ENCODE peak calls at places on chromosomes 2 and 18, in five cellular contexts. L, V, N, B and W are unnamed samples. For H3K4me1 and H3K27me3, the result is how much of the 10 kb centered on the place peaks cover.

GRCh38 chr2:153105829-153106578 is 372.6 kb downstream of the RPRM start:
- DNase-seq in L (no peak), V (no peak), N (no peak), B (peak), W (no peak)

GRCh38 chr2:100038019-100038418 is 104.4 kb downstream of the AFF3 start:
- DNase-seq in L (no peak), V (no peak), N (no peak), B (no peak), W (no peak)

GRCh38 chr2:235966396-235966795 is 201.8 kb downstream of the GBX2 start:
- DNase-seq in L (no peak), V (no peak), N (no peak), B (no peak), W (no peak)

GRCh38 chr2:11094021-11094810 is 61.1 kb upstream of the SLC66A3 start:
- DNase-seq in L (no peak), V (no peak), N (no peak), B (no peak), W (no peak)

GRCh38 chr18:75319905-75320304 is 107.6 kb downstream of the SMIM21 start:
- DNase-seq in L (no peak), V (no peak), N (no peak), B (no peak), W (no peak)

GRCh38 chr2:156930423-156930822 is 327.1 kb upstream of the GALNT5 start:
- DNase-seq in L (no peak), V (no peak), N (no peak), B (no peak), W (no peak)

GRCh38 chr18:79411614-79412526 is 16.1 kb downstream of the NFATC1 start:
- DNase-seq in L (no peak), V (no peak), N (no peak), B (no peak), W (no peak)

GRCh38 chr2:235180642-235181041 is 228.8 kb downstream of the SH3BP4 start:
- DNase-seq in L (no peak), V (no peak), N (no peak), B (no peak), W (no peak)

GRCh38 chr18:2108581-2108980 is 462.7 kb downstream of the METTL4 start:
- DNase-seq in L (no peak), V (no peak), N (no peak), B (no peak), W (no peak)

GRCh38 chr2:180196419-180196977 is 189.4 kb upstream of the CWC22 start:
- DNase-seq in L (no peak), V (no peak), N (no peak), B (peak), W (no peak)

GRCh38 chr2:20062615-20063545 is 11.5 kb upstream of the LAPTM4A start:
- DNase-seq in L (peak), V (no peak), N (no peak), B (peak), W (no peak)

GRCh38 chr2:120374821-120375220 is 28.9 kb downstream of the INHBB start:
- DNase-seq in L (no peak), V (no peak), N (no peak), B (no peak), W (peak)

GRCh38 chr2:15142069-15142689 is 419.0 kb downstream of the NBAS start:
- DNase-seq in L (peak), V (peak), N (no peak), B (no peak), W (peak)

GRCh38 chr2:127675335-127676261 is at the start of gene LIMS2:
- DNase-seq in L (peak), V (no peak), N (no peak), B (peak), W (no peak)

GRCh38 chr18:3717626-3718025 is 267.7 kb downstream of the TGIF1 start:
- DNase-seq in L (no peak), V (no peak), N (no peak), B (no peak), W (no peak)

DNA sequence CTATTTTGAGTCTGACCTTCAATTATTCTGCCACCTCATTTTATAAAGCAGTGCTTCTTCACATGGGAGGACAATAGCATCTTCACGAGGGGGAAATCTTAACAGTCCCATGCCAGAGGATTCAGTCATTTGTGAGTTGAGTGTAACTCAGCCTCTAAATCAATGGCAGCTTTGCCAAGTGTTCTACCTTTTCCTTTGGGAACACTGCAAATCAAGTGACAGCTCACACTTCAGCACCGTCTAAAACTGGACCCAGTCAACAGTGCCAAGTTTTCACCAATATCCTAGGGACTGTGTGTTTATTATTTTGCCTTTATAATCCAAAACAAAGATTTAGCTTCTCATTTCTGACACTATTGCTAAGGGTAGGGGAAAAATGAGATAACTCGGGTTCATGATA is 133.6 kb downstream of the FIGN start:
- DNase-seq in L (no peak), V (no peak), N (no peak), B (no peak), W (no peak)
- H3K4me1 ChIP-seq in L (under half), V (under half), N (under half), B (under half), W (under half)

DNA sequence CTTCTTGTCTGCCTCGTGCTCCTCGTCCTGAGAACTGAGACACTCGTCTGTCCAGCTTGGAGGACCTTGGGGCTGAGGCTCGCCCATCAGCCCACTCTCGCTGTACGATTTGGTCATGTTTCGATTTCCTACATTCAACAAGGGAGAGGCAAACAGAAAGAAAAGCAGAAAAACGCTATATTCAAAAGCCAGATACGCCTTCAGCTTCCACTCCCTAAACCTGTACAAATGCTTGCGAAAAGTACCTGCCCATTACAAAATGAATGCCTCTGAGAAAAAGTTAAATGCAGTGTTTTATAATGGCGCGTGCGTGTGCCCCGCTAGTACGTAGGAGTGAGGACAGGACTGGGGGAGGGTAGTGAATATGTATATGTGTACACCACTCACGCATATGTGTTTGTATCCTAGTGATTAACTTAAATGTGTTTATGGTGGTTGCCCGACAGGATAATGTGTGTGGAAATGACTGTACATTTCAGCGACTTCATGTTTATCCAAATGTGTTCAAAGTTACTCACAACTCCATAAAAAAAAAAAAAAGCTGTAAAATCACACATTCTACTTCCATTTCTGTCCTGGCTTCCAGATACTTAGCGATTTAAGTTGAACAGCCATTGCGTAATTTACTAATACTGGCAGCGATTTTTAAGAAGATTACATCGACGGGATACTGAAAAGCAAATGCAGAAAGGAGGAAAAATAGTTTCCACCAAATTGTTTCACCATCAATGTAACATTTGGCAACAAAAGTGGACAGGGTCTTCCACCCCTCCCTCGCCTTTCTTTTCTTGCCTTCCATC is 1.4 kb downstream of the NEUROD1 start:
- DNase-seq in L (no peak), V (no peak), N (no peak), B (no peak), W (no peak)
- H3K27me3 ChIP-seq in L (half or more), V (under half), N (half or more), B (half or more), W (under half)

DNA sequence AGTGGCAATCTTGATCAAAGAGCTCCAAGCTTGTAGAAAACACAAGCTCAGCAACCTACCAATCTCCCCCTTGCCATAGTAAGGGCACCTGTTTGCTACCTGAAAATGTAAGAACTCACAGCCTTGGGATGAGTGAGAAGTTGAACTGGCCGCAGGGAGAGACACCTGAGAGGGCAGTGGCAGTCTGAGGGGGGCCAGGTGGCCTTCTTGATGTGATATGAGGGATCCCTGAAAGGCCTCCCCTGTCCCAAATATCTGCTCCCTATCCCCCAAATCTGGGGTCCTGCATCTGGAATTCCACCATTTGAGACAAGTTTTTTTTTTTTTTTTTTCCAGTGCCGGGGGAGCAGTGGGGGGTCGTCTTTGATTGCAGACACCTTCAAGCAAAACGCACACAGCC is 230.2 kb upstream of the SMAD2 start:
- DNase-seq in L (no peak), V (no peak), N (no peak), B (no peak), W (no peak)
- H3K4me3 ChIP-seq in L (no peak), V (no peak), N (no peak), B (peak), W (no peak)

GRCh38 chr18:77053616-77054287 is 78.8 kb downstream of the MBP start:
- DNase-seq in L (no peak), V (no peak), N (no peak), B (no peak), W (no peak)

GRCh38 chr18:77052656-77053309 is 79.8 kb downstream of the MBP start:
- DNase-seq in L (no peak), V (no peak), N (no peak), B (no peak), W (no peak)

GRCh38 chr18:77052297-77052645 is 80.3 kb downstream of the MBP start:
- DNase-seq in L (no peak), V (no peak), N (no peak), B (no peak), W (no peak)

GRCh38 chr18:77049938-77050337 is 82.6 kb downstream of the MBP start:
- DNase-seq in L (no peak), V (no peak), N (no peak), B (peak), W (no peak)

DNA sequence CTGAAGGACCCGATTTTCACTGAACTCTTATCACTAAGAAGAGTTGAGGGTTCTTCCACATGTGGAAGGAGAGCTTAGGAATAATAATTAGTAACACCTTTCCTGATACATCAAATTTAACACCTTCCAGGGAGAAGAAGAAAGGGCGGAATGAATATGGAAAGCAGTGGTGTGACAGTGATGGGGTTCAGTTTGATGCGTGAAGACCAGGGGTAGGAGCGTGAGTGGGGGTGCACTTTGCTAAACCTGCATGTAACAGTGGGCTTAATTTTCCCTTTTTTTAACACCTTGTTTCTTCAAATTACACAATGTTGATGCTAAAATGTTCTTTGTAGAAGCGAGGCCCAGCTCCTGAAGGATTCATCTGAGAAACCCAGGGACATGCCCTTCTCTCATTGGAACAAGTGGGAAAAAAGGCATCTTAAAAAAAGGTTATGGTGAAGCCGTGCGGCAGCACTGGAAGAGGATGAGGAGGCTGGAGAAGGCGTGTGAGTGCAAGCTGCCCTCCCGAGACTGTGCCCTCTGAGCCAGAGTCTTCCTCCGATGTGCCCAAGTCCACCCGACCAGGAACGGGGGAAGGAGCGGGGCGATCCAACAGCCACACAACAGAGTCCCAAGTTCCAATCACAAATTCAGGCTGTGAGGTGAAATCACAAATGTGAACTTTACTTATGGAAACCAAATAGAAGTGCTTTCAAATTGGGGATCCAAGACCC is 80.8 kb downstream of the MBP start:
- DNase-seq in L (no peak), V (no peak), N (no peak), B (no peak), W (no peak)
- H3K4me1 ChIP-seq in L (under half), V (half or more), N (under half), B (under half), W (half or more)

GRCh38 chr2:227207573-227207972 is 43.1 kb downstream of the COL4A3 start:
- DNase-seq in L (no peak), V (no peak), N (no peak), B (no peak), W (no peak)

GRCh38 chr2:227201806-227202205 is 37.4 kb downstream of the COL4A3 start:
- DNase-seq in L (no peak), V (no peak), N (no peak), B (no peak), W (no peak)

GRCh38 chr2:227205701-227206100 is 41.3 kb downstream of the COL4A3 start:
- DNase-seq in L (no peak), V (no peak), N (no peak), B (no peak), W (no peak)

GRCh38 chr2:227204452-227204851 is 40.0 kb downstream of the COL4A3 start:
- DNase-seq in L (no peak), V (no peak), N (no peak), B (no peak), W (no peak)

GRCh38 chr2:227206406-227206805 is 42.0 kb downstream of the COL4A3 start:
- DNase-seq in L (no peak), V (no peak), N (no peak), B (no peak), W (no peak)
- H3K27me3 ChIP-seq in L (under half), V (under half), N (under half), B (under half), W (under half)